ENCODE peak calls at places on chromosomes 13 and 19, in four cellular contexts. S, H, X and C are unnamed samples.

GRCh38 chr19:7831452-7831851 is 1.4 kb downstream of the EVI5L start:
- DNase-seq in S (peak; percentile 64), H (no peak), X (no peak), C (no peak)

GRCh38 chr13:21074601-21075302 is 13.4 kb upstream of the LATS2 start:
- DNase-seq in S (no peak), H (no peak), X (peak; percentile 66), C (peak; percentile 12)

GRCh38 chr19:49793561-49793840 is 19.6 kb downstream of the FUZ start:
- DNase-seq in S (no peak), H (no peak), X (no peak), C (no peak)

GRCh38 chr13:26457212-26457611 is 100.3 kb upstream of the WASF3 start:
- DNase-seq in S (no peak), H (no peak), X (no peak), C (no peak)

GRCh38 chr13:112320303-112320702 is 55.9 kb upstream of the SPACA7 start:
- DNase-seq in S (no peak), H (no peak), X (no peak), C (no peak)

GRCh38 chr13:37534181-37534580 is 64.4 kb downstream of the POSTN start:
- DNase-seq in S (no peak), H (no peak), X (no peak), C (no peak)

GRCh38 chr13:26965976-26966375 is 205.4 kb upstream of the GPR12 start:
- DNase-seq in S (no peak), H (no peak), X (peak; percentile 81), C (no peak)

GRCh38 chr13:112971288-112971643 is 2.3 kb downstream of the MCF2L start:
- DNase-seq in S (no peak), H (no peak), X (peak; percentile 22), C (no peak)

GRCh38 chr19:4636151-4636717 is 3.1 kb upstream of the TNFAIP8L1 start:
- DNase-seq in S (peak; percentile 70), H (peak; percentile 23), X (peak; percentile 84), C (peak; percentile 73)

GRCh38 chr13:34750078-34750703 is 191.9 kb upstream of the NBEA start:
- DNase-seq in S (no peak), H (no peak), X (peak; percentile 48), C (no peak)